ENCODE peak calls at places on chromosomes 12 and 14, in four cellular contexts. One of them, this sample, is unnamed.

GRCh38 chr12:6735448-6736191 is 11.8 kb downstream of the COPS7A start:
- DNase-seq in heart right ventricle: peak; percentile 52
- DNase-seq in psoas muscle: peak; percentile 83
- DNase-seq in body of pancreas: peak; percentile 69
- DNase-seq in this sample: peak; percentile 77

GRCh38 chr12:28159688-28160087 is 30.6 kb upstream of the CCDC91 start:
- DNase-seq in heart right ventricle: no peak
- DNase-seq in psoas muscle: no peak
- DNase-seq in body of pancreas: no peak
- DNase-seq in this sample: no peak

GRCh38 chr14:23299186-23299521 is 3.5 kb downstream of the PPP1R3E start:
- DNase-seq in heart right ventricle: no peak
- DNase-seq in psoas muscle: no peak
- DNase-seq in body of pancreas: no peak
- DNase-seq in this sample: no peak

GRCh38 chr14:60188115-60188514 is 22.9 kb upstream of the DHRS7 start:
- DNase-seq in heart right ventricle: no peak
- DNase-seq in psoas muscle: no peak
- DNase-seq in body of pancreas: no peak
- DNase-seq in this sample: no peak

GRCh38 chr14:56271988-56272387 is 153.8 kb downstream of the PELI2 start:
- DNase-seq in heart right ventricle: no peak
- DNase-seq in psoas muscle: no peak
- DNase-seq in body of pancreas: no peak
- DNase-seq in this sample: no peak

GRCh38 chr12:65532162-65532561 is 253.7 kb downstream of the MSRB3 start:
- DNase-seq in heart right ventricle: no peak
- DNase-seq in psoas muscle: no peak
- DNase-seq in body of pancreas: no peak
- DNase-seq in this sample: no peak

GRCh38 chr12:70176290-70176689 is 66.9 kb upstream of the CNOT2 start:
- DNase-seq in heart right ventricle: no peak
- DNase-seq in psoas muscle: no peak
- DNase-seq in body of pancreas: no peak
- DNase-seq in this sample: no peak

GRCh38 chr12:122190842-122191668 is 8.1 kb downstream of the LRRC43 start:
- DNase-seq in heart right ventricle: peak; percentile 22
- DNase-seq in psoas muscle: peak; percentile 80
- DNase-seq in body of pancreas: peak; percentile 75
- DNase-seq in this sample: peak; percentile 57

GRCh38 chr14:50955373-50956043 is 11.2 kb upstream of the PYGL start:
- DNase-seq in heart right ventricle: no peak
- DNase-seq in psoas muscle: peak; percentile 80
- DNase-seq in body of pancreas: peak; percentile 22
- DNase-seq in this sample: peak; percentile 75

GRCh38 chr14:33847066-33847465 is 103.8 kb downstream of the EGLN3 start:
- DNase-seq in heart right ventricle: no peak
- DNase-seq in psoas muscle: no peak
- DNase-seq in body of pancreas: no peak
- DNase-seq in this sample: no peak

GRCh38 chr14:41201721-41202120 is 405.0 kb upstream of the LRFN5 start:
- DNase-seq in heart right ventricle: no peak
- DNase-seq in psoas muscle: no peak
- DNase-seq in body of pancreas: no peak
- DNase-seq in this sample: no peak

GRCh38 chr14:60654303-60654925 is 5.1 kb upstream of the SIX1 start:
- DNase-seq in heart right ventricle: no peak
- DNase-seq in psoas muscle: no peak
- DNase-seq in body of pancreas: no peak
- DNase-seq in this sample: no peak

GRCh38 chr12:97006585-97006984 is 99.5 kb downstream of the NEDD1 start:
- DNase-seq in heart right ventricle: no peak
- DNase-seq in psoas muscle: no peak
- DNase-seq in body of pancreas: no peak
- DNase-seq in this sample: no peak

GRCh38 chr14:100854435-100854834 is 28.5 kb downstream of the MEG3 start:
- DNase-seq in heart right ventricle: no peak
- DNase-seq in psoas muscle: peak; percentile 22
- DNase-seq in body of pancreas: no peak
- DNase-seq in this sample: peak; percentile 8

GRCh38 chr12:45369065-45369464 is 153.2 kb downstream of the ANO6 start:
- DNase-seq in heart right ventricle: no peak
- DNase-seq in psoas muscle: no peak
- DNase-seq in body of pancreas: no peak
- DNase-seq in this sample: no peak

GRCh38 chr12:32688786-32689185 is 9.7 kb downstream of the DNM1L start:
- DNase-seq in heart right ventricle: no peak
- DNase-seq in psoas muscle: no peak
- DNase-seq in body of pancreas: no peak
- DNase-seq in this sample: no peak

GRCh38 chr14:90444077-90444696 is 47.4 kb downstream of the CALM1 start:
- DNase-seq in heart right ventricle: no peak
- DNase-seq in psoas muscle: peak; percentile 74
- DNase-seq in body of pancreas: peak; percentile 43
- DNase-seq in this sample: peak; percentile 89

GRCh38 chr12:121964813-121965643 is 46.6 kb downstream of the CFAP251 start:
- DNase-seq in heart right ventricle: no peak
- DNase-seq in psoas muscle: no peak
- DNase-seq in body of pancreas: no peak
- DNase-seq in this sample: no peak

GRCh38 chr14:100782516-100783320 is 43.2 kb upstream of the MEG3 start:
- DNase-seq in heart right ventricle: no peak
- DNase-seq in psoas muscle: peak; percentile 25
- DNase-seq in body of pancreas: no peak
- DNase-seq in this sample: no peak

GRCh38 chr12:62484234-62484633 is 17.6 kb downstream of the MON2 start:
- DNase-seq in heart right ventricle: no peak
- DNase-seq in psoas muscle: no peak
- DNase-seq in body of pancreas: no peak
- DNase-seq in this sample: no peak

GRCh38 chr12:12542286-12542685 is 20.4 kb downstream of the DUSP16 start:
- DNase-seq in heart right ventricle: no peak
- DNase-seq in psoas muscle: no peak
- DNase-seq in body of pancreas: no peak
- DNase-seq in this sample: no peak

GRCh38 chr12:116135209-116135930 is 142.1 kb downstream of the MED13L start:
- DNase-seq in heart right ventricle: peak; percentile 27
- DNase-seq in psoas muscle: no peak
- DNase-seq in body of pancreas: peak; percentile 20
- DNase-seq in this sample: no peak

GRCh38 chr14:50792634-50793068 is 38.3 kb downstream of the NIN start:
- DNase-seq in heart right ventricle: peak; percentile 34
- DNase-seq in psoas muscle: peak; percentile 63
- DNase-seq in body of pancreas: no peak
- DNase-seq in this sample: no peak

GRCh38 chr12:31491819-31492598 is 98.9 kb downstream of the DENND5B start:
- DNase-seq in heart right ventricle: no peak
- DNase-seq in psoas muscle: no peak
- DNase-seq in body of pancreas: no peak
- DNase-seq in this sample: no peak

GRCh38 chr12:84912191-84913142 is at the start of gene SLC6A15:
- DNase-seq in heart right ventricle: no peak
- DNase-seq in psoas muscle: peak; percentile 53
- DNase-seq in body of pancreas: peak; percentile 27
- DNase-seq in this sample: peak; percentile 55

GRCh38 chr12:110304061-110304551 is 23.1 kb downstream of the ATP2A2 start:
- DNase-seq in heart right ventricle: no peak
- DNase-seq in psoas muscle: no peak
- DNase-seq in body of pancreas: no peak
- DNase-seq in this sample: no peak

GRCh38 chr14:49615776-49616175 is 4.7 kb downstream of the RPL36AL start:
- DNase-seq in heart right ventricle: no peak
- DNase-seq in psoas muscle: no peak
- DNase-seq in body of pancreas: no peak
- DNase-seq in this sample: no peak

GRCh38 chr12:38954119-38954746 is 48.8 kb upstream of the CPNE8 start:
- DNase-seq in heart right ventricle: no peak
- DNase-seq in psoas muscle: no peak
- DNase-seq in body of pancreas: no peak
- DNase-seq in this sample: no peak

GRCh38 chr14:33165144-33165925 is 226.7 kb downstream of the NPAS3 start:
- DNase-seq in heart right ventricle: no peak
- DNase-seq in psoas muscle: no peak
- DNase-seq in body of pancreas: no peak
- DNase-seq in this sample: no peak

GRCh38 chr14:78606111-78606510 is 435.9 kb downstream of the NRXN3 start:
- DNase-seq in heart right ventricle: no peak
- DNase-seq in psoas muscle: no peak
- DNase-seq in body of pancreas: no peak
- DNase-seq in this sample: no peak

DNA sequence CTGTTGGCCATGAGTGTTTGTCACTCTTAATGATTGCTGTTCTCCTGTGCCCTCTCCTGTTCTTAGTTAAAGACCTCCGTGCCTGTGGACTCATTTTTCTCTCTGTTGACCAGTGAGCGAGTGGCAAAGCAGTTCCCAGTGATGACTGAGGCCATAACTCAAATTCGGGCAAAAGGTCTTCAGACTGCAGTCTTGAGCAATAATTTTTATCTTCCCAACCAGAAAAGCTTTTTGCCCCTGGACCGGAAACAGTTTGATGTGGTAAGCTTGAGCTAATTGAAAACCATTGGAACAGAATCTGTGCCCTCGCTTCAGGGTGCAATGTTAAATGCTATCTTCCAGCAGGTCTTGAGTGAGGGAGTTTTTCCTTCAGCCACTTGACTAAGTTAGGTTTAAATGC is 19.8 kb downstream of the ACAD10 start:
- DNase-seq in heart right ventricle: no peak
- DNase-seq in psoas muscle: no peak
- DNase-seq in body of pancreas: no peak
- DNase-seq in this sample: no peak
- H3K36me3 ChIP-seq in heart right ventricle: peaks cover 22% of the 10 kb centered on the region
- H3K36me3 ChIP-seq in psoas muscle: peaks cover 97% of the 10 kb centered on the region
- H3K36me3 ChIP-seq in body of pancreas: peaks cover 16% of the 10 kb centered on the region
- H3K36me3 ChIP-seq in this sample: peaks cover 96% of the 10 kb centered on the region

GRCh38 chr14:24435998-24436354 is 6.2 kb downstream of the KHNYN start:
- DNase-seq in heart right ventricle: no peak
- DNase-seq in psoas muscle: no peak
- DNase-seq in body of pancreas: no peak
- DNase-seq in this sample: no peak
- H3K4me1 ChIP-seq in heart right ventricle: peaks cover 59% of the 10 kb centered on the region
- H3K4me1 ChIP-seq in psoas muscle: peaks cover 40% of the 10 kb centered on the region
- H3K4me1 ChIP-seq in body of pancreas: peaks cover 43% of the 10 kb centered on the region
- H3K4me1 ChIP-seq in this sample: peaks cover 71% of the 10 kb centered on the region

DNA sequence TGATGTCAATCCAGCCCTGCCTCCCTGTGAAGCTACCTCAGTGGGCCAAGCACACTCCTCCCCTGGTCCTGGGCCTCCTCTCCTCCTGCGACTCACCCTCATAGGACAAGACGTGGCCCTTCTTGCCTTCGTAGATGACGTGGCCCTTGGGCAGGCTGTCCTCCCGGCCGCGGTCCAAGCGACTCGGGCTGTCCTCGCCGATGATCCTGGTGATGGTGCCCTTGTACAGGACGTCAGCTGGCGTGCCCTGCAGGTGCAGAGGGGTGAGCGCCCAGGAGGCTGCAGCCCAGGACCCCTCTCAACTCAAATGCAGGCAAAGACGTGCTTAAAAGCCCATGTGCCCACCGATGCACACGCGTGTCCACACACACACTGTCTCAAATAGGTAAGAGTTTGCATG is 55.6 kb downstream of the RFLNA start:
- DNase-seq in heart right ventricle: no peak
- DNase-seq in psoas muscle: no peak
- DNase-seq in body of pancreas: no peak
- DNase-seq in this sample: no peak
- H3K36me3 ChIP-seq in heart right ventricle: peaks cover 56% of the 10 kb centered on the region
- H3K36me3 ChIP-seq in psoas muscle: peaks cover 100% of the 10 kb centered on the region
- H3K36me3 ChIP-seq in body of pancreas: peaks cover 51% of the 10 kb centered on the region
- H3K36me3 ChIP-seq in this sample: peaks cover 100% of the 10 kb centered on the region

GRCh38 chr12:54131641-54132280 is 57.0 kb downstream of the SMUG1 start:
- DNase-seq in heart right ventricle: no peak
- DNase-seq in psoas muscle: no peak
- DNase-seq in body of pancreas: no peak
- DNase-seq in this sample: no peak
- H3K4me1 ChIP-seq in heart right ventricle: no peaks in the 10 kb centered on the region
- H3K4me1 ChIP-seq in psoas muscle: no peaks in the 10 kb centered on the region
- H3K4me1 ChIP-seq in body of pancreas: peaks cover 6% of the 10 kb centered on the region
- H3K4me1 ChIP-seq in this sample: peaks cover 3% of the 10 kb centered on the region

DNA sequence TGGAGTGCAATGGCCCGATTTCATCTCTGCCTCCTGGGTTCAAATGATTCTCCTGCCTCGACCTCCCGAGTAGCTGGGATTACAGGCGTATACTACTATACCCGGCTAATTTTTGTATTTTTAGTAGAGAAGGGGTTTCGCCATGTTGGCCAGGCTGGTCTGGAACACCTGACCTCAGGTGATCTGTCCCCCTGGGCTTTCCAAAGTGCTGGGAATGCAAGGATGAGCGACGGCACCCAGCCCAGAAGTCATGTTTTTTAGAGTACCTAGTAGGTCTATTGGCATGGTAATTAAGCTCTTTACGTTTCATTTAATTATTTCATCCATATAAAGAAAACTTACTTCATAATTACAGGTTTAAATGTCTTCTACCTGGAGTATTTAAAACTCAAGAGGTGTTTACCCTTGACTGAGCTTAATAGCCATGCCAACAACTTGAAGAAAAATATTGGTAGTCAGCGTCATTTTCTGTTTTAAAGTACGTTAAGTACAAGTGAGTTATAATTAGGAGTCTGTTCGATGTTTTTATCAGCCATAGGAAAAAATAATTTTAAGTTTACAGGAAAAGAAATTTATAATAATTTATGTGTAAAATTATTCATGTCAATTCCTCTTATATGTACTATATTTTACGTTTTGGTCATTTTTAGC is 4.0 kb downstream of the TMPO start:
- DNase-seq in heart right ventricle: no peak
- DNase-seq in psoas muscle: no peak
- DNase-seq in body of pancreas: no peak
- DNase-seq in this sample: no peak
- H3K36me3 ChIP-seq in heart right ventricle: no peaks in the 10 kb centered on the region
- H3K36me3 ChIP-seq in psoas muscle: peaks cover 10% of the 10 kb centered on the region
- H3K36me3 ChIP-seq in body of pancreas: no peaks in the 10 kb centered on the region
- H3K36me3 ChIP-seq in this sample: peaks cover 8% of the 10 kb centered on the region

GRCh38 chr12:22287776-22288621 is 46.5 kb downstream of the ST8SIA1 start:
- DNase-seq in heart right ventricle: no peak
- DNase-seq in psoas muscle: no peak
- DNase-seq in body of pancreas: no peak
- DNase-seq in this sample: no peak

GRCh38 chr12:22287056-22287455 is 47.5 kb downstream of the ST8SIA1 start:
- DNase-seq in heart right ventricle: no peak
- DNase-seq in psoas muscle: no peak
- DNase-seq in body of pancreas: no peak
- DNase-seq in this sample: no peak

GRCh38 chr12:22285871-22286270 is 48.6 kb downstream of the ST8SIA1 start:
- DNase-seq in heart right ventricle: no peak
- DNase-seq in psoas muscle: no peak
- DNase-seq in body of pancreas: no peak
- DNase-seq in this sample: no peak

GRCh38 chr12:22284871-22285270 is 49.6 kb downstream of the ST8SIA1 start:
- DNase-seq in heart right ventricle: no peak
- DNase-seq in psoas muscle: no peak
- DNase-seq in body of pancreas: no peak
- DNase-seq in this sample: no peak

DNA sequence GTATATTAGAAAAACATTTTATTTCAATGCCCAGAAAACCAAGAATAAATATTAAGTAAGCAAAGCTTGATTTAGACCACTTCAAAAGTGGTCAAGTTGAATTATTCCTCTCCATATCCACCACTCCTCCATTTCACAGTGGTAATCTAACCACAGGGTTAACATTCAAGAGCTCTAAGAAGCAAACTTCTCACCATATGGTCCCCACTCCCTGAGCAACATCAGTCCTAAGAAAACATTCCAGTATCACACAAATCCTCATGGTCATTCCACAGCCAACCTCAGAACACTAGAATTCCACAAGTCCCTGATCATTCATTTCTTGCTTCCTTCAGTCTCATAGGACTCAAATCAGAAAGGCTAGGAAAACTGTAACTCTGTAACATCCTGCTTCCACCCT is 47.9 kb downstream of the ST8SIA1 start:
- DNase-seq in heart right ventricle: no peak
- DNase-seq in psoas muscle: no peak
- DNase-seq in body of pancreas: no peak
- DNase-seq in this sample: no peak
- H3K4me1 ChIP-seq in heart right ventricle: no peaks in the 10 kb centered on the region
- H3K4me1 ChIP-seq in psoas muscle: no peaks in the 10 kb centered on the region
- H3K4me1 ChIP-seq in body of pancreas: peaks cover 5% of the 10 kb centered on the region
- H3K4me1 ChIP-seq in this sample: no peaks in the 10 kb centered on the region